ENCODE peak calls at places on chromosomes 2 and 18, in five cellular contexts. One of them, this sample, is unnamed.

GRCh38 chr2:148875387-148876051 is 492 bp downstream of the KIF5C start:
- DNase-seq in left cardiac atrium: no peak
- DNase-seq in activated CD8-positive, alpha-beta memory T cell treated with anti-CD3 and anti-CD28 coated beads, Interleukin-2, amount 10 ng/mL, durations not matched to agents 7 days and 5 days: peak
- DNase-seq in H54: no peak
- DNase-seq in SK-N-MC: no peak
- DNase-seq in this sample: no peak

GRCh38 chr18:37254256-37254880 is 311.2 kb downstream of the CELF4 start:
- DNase-seq in activated CD8-positive, alpha-beta memory T cell treated with anti-CD3 and anti-CD28 coated beads, Interleukin-2, amount 10 ng/mL, durations not matched to agents 7 days and 5 days: no peak
- DNase-seq in left cardiac atrium: no peak
- DNase-seq in H54: no peak
- DNase-seq in SK-N-MC: no peak
- DNase-seq in this sample: no peak

GRCh38 chr2:215432759-215433594 is 2.9 kb downstream of the FN1 start:
- DNase-seq in activated CD8-positive, alpha-beta memory T cell treated with anti-CD3 and anti-CD28 coated beads, Interleukin-2, amount 10 ng/mL, durations not matched to agents 7 days and 5 days: no peak
- DNase-seq in SK-N-MC: no peak
- DNase-seq in H54: no peak
- DNase-seq in left cardiac atrium: no peak
- DNase-seq in this sample: no peak

GRCh38 chr18:34595673-34596072 is 114.4 kb upstream of the DTNA start:
- DNase-seq in H54: no peak
- DNase-seq in activated CD8-positive, alpha-beta memory T cell treated with anti-CD3 and anti-CD28 coated beads, Interleukin-2, amount 10 ng/mL, durations not matched to agents 7 days and 5 days: no peak
- DNase-seq in SK-N-MC: no peak
- DNase-seq in left cardiac atrium: no peak
- DNase-seq in this sample: no peak

GRCh38 chr2:23757686-23758433 is 169.1 kb downstream of the ATAD2B start:
- DNase-seq in activated CD8-positive, alpha-beta memory T cell treated with anti-CD3 and anti-CD28 coated beads, Interleukin-2, amount 10 ng/mL, durations not matched to agents 7 days and 5 days: no peak
- DNase-seq in SK-N-MC: no peak
- DNase-seq in left cardiac atrium: no peak
- DNase-seq in H54: peak
- DNase-seq in this sample: no peak

GRCh38 chr2:120919771-120920437 is 184.2 kb downstream of the GLI2 start:
- DNase-seq in H54: peak
- DNase-seq in activated CD8-positive, alpha-beta memory T cell treated with anti-CD3 and anti-CD28 coated beads, Interleukin-2, amount 10 ng/mL, durations not matched to agents 7 days and 5 days: no peak
- DNase-seq in left cardiac atrium: peak
- DNase-seq in SK-N-MC: no peak
- DNase-seq in this sample: peak

GRCh38 chr18:63177259-63177658 is 142.3 kb downstream of the BCL2 start:
- DNase-seq in SK-N-MC: no peak
- DNase-seq in H54: no peak
- DNase-seq in left cardiac atrium: no peak
- DNase-seq in activated CD8-positive, alpha-beta memory T cell treated with anti-CD3 and anti-CD28 coated beads, Interleukin-2, amount 10 ng/mL, durations not matched to agents 7 days and 5 days: no peak
- DNase-seq in this sample: no peak

GRCh38 chr2:200379481-200380120 is 73.1 kb downstream of the SPATS2L start:
- DNase-seq in H54: no peak
- DNase-seq in activated CD8-positive, alpha-beta memory T cell treated with anti-CD3 and anti-CD28 coated beads, Interleukin-2, amount 10 ng/mL, durations not matched to agents 7 days and 5 days: no peak
- DNase-seq in SK-N-MC: no peak
- DNase-seq in left cardiac atrium: no peak
- DNase-seq in this sample: no peak

GRCh38 chr2:235011929-235012631 is 60.3 kb downstream of the SH3BP4 start:
- DNase-seq in activated CD8-positive, alpha-beta memory T cell treated with anti-CD3 and anti-CD28 coated beads, Interleukin-2, amount 10 ng/mL, durations not matched to agents 7 days and 5 days: no peak
- DNase-seq in SK-N-MC: no peak
- DNase-seq in H54: no peak
- DNase-seq in left cardiac atrium: no peak
- DNase-seq in this sample: no peak

GRCh38 chr2:151051584-151052220 is 210.0 kb downstream of the RBM43 start:
- DNase-seq in left cardiac atrium: no peak
- DNase-seq in activated CD8-positive, alpha-beta memory T cell treated with anti-CD3 and anti-CD28 coated beads, Interleukin-2, amount 10 ng/mL, durations not matched to agents 7 days and 5 days: no peak
- DNase-seq in SK-N-MC: peak
- DNase-seq in H54: no peak
- DNase-seq in this sample: no peak

GRCh38 chr18:3037423-3037915 is 24.5 kb upstream of the LPIN2 start:
- DNase-seq in H54: peak
- DNase-seq in activated CD8-positive, alpha-beta memory T cell treated with anti-CD3 and anti-CD28 coated beads, Interleukin-2, amount 10 ng/mL, durations not matched to agents 7 days and 5 days: peak
- DNase-seq in left cardiac atrium: no peak
- DNase-seq in SK-N-MC: no peak
- DNase-seq in this sample: no peak

GRCh38 chr2:173734686-173735308 is 230.4 kb downstream of the SP3 start:
- DNase-seq in activated CD8-positive, alpha-beta memory T cell treated with anti-CD3 and anti-CD28 coated beads, Interleukin-2, amount 10 ng/mL, durations not matched to agents 7 days and 5 days: no peak
- DNase-seq in SK-N-MC: no peak
- DNase-seq in H54: no peak
- DNase-seq in left cardiac atrium: no peak
- DNase-seq in this sample: no peak

GRCh38 chr2:68824831-68825230 is 46.4 kb downstream of the BMP10 start:
- DNase-seq in left cardiac atrium: no peak
- DNase-seq in H54: peak
- DNase-seq in activated CD8-positive, alpha-beta memory T cell treated with anti-CD3 and anti-CD28 coated beads, Interleukin-2, amount 10 ng/mL, durations not matched to agents 7 days and 5 days: no peak
- DNase-seq in SK-N-MC: no peak
- DNase-seq in this sample: no peak

GRCh38 chr2:241844066-241844728 is 14.5 kb downstream of the PDCD1 start:
- DNase-seq in activated CD8-positive, alpha-beta memory T cell treated with anti-CD3 and anti-CD28 coated beads, Interleukin-2, amount 10 ng/mL, durations not matched to agents 7 days and 5 days: peak
- DNase-seq in H54: no peak
- DNase-seq in left cardiac atrium: peak
- DNase-seq in SK-N-MC: no peak
- DNase-seq in this sample: peak

This sample was measured in coronary artery.